ENCODE peak calls at places on chromosomes 5 and 9, in five cellular contexts. P, U, Q, Z and I are unnamed samples.

GRCh38 chr5:148740966-148741742 is 85.3 kb upstream of the ADRB2 start:
- DNase-seq in P (no peak), U (peak), Q (peak), Z (peak), I (peak)

GRCh38 chr9:70106571-70106970 is 62.9 kb downstream of the MAMDC2 start:
- DNase-seq in P (no peak), U (no peak), Q (no peak), Z (no peak), I (no peak)

GRCh38 chr5:14199902-14200301 is 56.8 kb downstream of the TRIO start:
- DNase-seq in P (no peak), U (no peak), Q (no peak), Z (no peak), I (no peak)

GRCh38 chr9:87725356-87725899 is 491 bp upstream of the CTSL start:
- DNase-seq in P (no peak), U (peak), Q (no peak), Z (peak), I (no peak)

GRCh38 chr5:157431544-157432200 is 28.3 kb upstream of the NIPAL4 start:
- DNase-seq in P (no peak), U (no peak), Q (peak), Z (peak), I (peak)

GRCh38 chr9:2725929-2726328 is 8.6 kb downstream of the KCNV2 start:
- DNase-seq in P (no peak), U (no peak), Q (no peak), Z (no peak), I (no peak)

GRCh38 chr9:69971643-69972449 is 71.8 kb upstream of the MAMDC2 start:
- DNase-seq in P (peak), U (peak), Q (peak), Z (peak), I (peak)

GRCh38 chr5:53323943-53324642 is 156.3 kb upstream of the FST start:
- DNase-seq in P (no peak), U (no peak), Q (no peak), Z (no peak), I (no peak)

GRCh38 chr5:112668016-112668415 is 69.7 kb upstream of the APC start:
- DNase-seq in P (no peak), U (no peak), Q (no peak), Z (no peak), I (peak)

GRCh38 chr5:175698401-175699115 is 40.7 kb downstream of the HRH2 start:
- DNase-seq in P (peak), U (peak), Q (no peak), Z (no peak), I (no peak)

GRCh38 chr9:34267660-34268059 is 61.4 kb downstream of the KIF24 start:
- DNase-seq in P (no peak), U (no peak), Q (no peak), Z (no peak), I (no peak)

GRCh38 chr5:56569576-56569975 is 245.8 kb upstream of the MAP3K1 start:
- DNase-seq in P (no peak), U (no peak), Q (no peak), Z (no peak), I (no peak)
- H3K4me3 ChIP-seq in P (no peak), U (no peak), Q (no peak), Z (no peak), I (no peak)

DNA sequence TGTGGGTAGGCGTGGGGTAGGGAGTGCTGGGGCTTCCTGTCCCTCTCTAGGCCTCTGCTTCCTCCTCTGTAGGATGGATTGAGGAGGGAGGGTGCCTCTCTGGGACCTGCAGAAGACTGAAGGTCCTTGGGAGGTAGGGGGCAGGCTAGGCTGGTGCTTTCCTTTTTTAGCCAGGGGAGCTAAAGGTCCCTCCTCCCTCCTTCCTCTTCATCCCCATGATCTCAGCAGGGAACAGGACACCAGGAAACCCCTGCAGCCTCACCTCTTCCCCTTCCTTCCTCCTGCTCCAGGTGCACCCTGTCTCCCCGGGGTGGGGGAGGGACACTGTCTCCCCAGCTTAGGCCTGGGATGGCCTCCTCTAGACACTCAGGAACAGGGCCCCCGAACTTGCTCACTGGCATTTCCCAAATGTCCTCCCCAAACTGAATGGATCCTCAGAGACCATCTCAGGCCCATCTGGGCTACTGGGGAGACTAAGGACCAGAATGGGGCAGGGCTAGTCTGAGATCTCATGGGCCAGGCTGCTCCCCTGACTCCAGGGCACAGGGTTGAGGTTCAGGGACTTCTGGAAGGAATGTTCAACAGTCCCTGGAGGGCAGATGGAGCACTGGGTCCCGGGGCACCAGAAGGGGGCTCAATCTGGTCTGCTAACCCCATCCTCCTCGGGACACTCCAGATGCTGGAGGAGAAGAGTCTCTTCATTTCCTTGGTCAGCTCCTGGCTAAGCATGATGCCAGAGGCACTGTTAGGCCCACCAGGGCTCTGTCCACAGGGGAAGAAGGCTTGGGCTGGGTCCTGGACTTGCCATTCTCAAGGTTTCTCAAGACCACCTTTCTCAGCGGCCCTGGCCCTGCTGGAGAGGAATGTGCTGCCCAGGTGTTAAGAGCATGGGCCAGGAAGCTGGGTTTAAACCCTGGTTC is 8.2 kb downstream of the SH2D3C start:
- DNase-seq in P (no peak), U (no peak), Q (no peak), Z (no peak), I (no peak)
- H3K4me3 ChIP-seq in P (no peak), U (peak), Q (peak), Z (peak), I (peak)

GRCh38 chr9:108043585-108043984 is 554.0 kb upstream of the KLF4 start:
- DNase-seq in P (no peak), U (no peak), Q (no peak), Z (no peak), I (no peak)

GRCh38 chr9:108039012-108039411 is 549.4 kb upstream of the KLF4 start:
- DNase-seq in P (no peak), U (no peak), Q (no peak), Z (no peak), I (no peak)

GRCh38 chr9:108039491-108039890 is 549.9 kb upstream of the KLF4 start:
- DNase-seq in P (no peak), U (no peak), Q (no peak), Z (no peak), I (no peak)

GRCh38 chr9:108041551-108041950 is 552.0 kb upstream of the KLF4 start:
- DNase-seq in P (no peak), U (no peak), Q (no peak), Z (peak), I (no peak)

DNA sequence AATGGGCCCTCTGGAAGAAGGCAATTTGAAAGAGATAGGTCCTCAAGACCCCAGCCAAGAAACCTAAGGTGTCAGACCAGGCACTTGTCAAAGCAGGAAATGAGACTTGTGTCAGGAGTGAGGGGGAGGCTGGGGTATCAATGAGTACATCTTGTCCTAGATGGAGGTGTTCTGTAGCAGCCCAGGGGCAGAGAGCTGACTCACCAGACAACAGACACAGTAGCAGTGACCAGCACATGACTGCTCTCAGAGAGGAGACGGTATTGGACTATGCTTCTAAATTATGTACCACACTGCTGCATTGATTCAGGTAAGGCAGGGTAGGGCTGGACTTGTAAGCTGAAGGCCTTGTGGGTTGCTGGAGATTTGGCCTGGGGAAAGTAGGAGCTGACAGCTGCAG is 551.2 kb upstream of the KLF4 start:
- DNase-seq in P (no peak), U (no peak), Q (no peak), Z (peak), I (no peak)
- H3K4me3 ChIP-seq in P (no peak), U (no peak), Q (no peak), Z (no peak), I (no peak)

DNA sequence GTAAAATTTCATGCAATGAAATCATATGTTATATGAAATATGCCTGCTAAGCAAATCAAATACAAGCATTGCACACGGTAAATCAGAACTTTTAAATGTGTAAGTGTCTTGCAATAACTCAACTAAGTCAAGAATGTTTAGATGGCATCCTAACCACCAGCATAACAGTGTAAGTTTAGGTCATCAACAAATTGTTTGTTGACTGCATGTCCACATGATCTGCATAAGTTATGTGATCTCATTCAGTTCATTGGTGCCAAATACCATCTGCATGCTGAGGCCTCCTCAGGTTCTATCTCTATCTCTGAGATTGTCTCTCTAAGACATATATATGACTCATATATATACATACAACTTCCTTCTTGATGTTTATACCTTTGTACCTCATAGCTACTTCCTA is 159.6 kb upstream of the STK32A start:
- DNase-seq in P (no peak), U (no peak), Q (no peak), Z (no peak), I (no peak)
- H3K4me3 ChIP-seq in P (no peak), U (no peak), Q (no peak), Z (no peak), I (no peak)

GRCh38 chr5:168613396-168613795 is 34.2 kb upstream of the PANK3 start:
- DNase-seq in P (no peak), U (no peak), Q (no peak), Z (no peak), I (no peak)
- H3K4me3 ChIP-seq in P (no peak), U (no peak), Q (no peak), Z (no peak), I (no peak)

GRCh38 chr5:103436112-103436511 is 126.5 kb downstream of the NUDT12 start:
- DNase-seq in P (no peak), U (no peak), Q (no peak), Z (no peak), I (no peak)
- H3K4me3 ChIP-seq in P (no peak), U (no peak), Q (no peak), Z (no peak), I (no peak)

GRCh38 chr5:173671121-173671949 is 54.9 kb upstream of the BOD1 start:
- DNase-seq in P (peak), U (no peak), Q (no peak), Z (no peak), I (no peak)

GRCh38 chr5:173670791-173671120 is 54.3 kb upstream of the BOD1 start:
- DNase-seq in P (no peak), U (no peak), Q (no peak), Z (no peak), I (no peak)

GRCh38 chr5:173675287-173675996 is 59.0 kb upstream of the BOD1 start:
- DNase-seq in P (no peak), U (no peak), Q (no peak), Z (no peak), I (no peak)

GRCh38 chr5:173672891-173673290 is 56.4 kb upstream of the BOD1 start:
- DNase-seq in P (no peak), U (no peak), Q (no peak), Z (no peak), I (no peak)

GRCh38 chr5:173673295-173674170 is 57.1 kb upstream of the BOD1 start:
- DNase-seq in P (no peak), U (no peak), Q (no peak), Z (no peak), I (no peak)
- H3K4me3 ChIP-seq in P (no peak), U (no peak), Q (no peak), Z (no peak), I (no peak)

GRCh38 chr9:109776391-109776790 is 3.6 kb upstream of the PALM2AKAP2 start:
- DNase-seq in P (no peak), U (no peak), Q (no peak), Z (no peak), I (no peak)

GRCh38 chr9:109780453-109781033 is 545 bp downstream of the PALM2AKAP2 start:
- DNase-seq in P (no peak), U (no peak), Q (no peak), Z (no peak), I (no peak)

GRCh38 chr9:109781541-109782197 is 1.7 kb downstream of the PALM2AKAP2 start:
- DNase-seq in P (no peak), U (peak), Q (no peak), Z (no peak), I (no peak)

GRCh38 chr9:109779711-109780452 is at the start of gene PALM2AKAP2:
- DNase-seq in P (peak), U (peak), Q (no peak), Z (peak), I (no peak)

DNA sequence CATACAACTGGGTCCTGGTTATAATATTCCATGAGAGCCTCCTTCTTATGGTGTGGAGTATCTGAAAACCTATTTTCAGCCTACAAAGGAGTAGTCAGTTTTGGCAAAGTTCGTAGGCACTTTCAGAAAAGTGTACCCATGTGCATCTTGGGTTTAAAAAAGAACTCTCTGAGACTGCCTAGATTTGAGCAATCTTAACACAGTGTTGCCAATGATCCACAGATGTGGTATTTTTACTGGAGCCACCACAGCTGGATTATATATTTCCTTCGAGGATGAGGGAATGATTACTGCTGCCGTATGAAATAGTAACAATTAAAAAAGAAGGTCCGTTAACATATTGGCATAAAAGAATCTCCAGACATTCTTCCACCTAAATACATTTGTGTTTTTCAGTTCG is 1.1 kb downstream of the PALM2AKAP2 start:
- DNase-seq in P (no peak), U (no peak), Q (no peak), Z (no peak), I (no peak)
- H3K4me3 ChIP-seq in P (peak), U (peak), Q (no peak), Z (peak), I (no peak)